ENCODE peak calls at places on chromosomes 11 and 22, in six cellular contexts. S is tibial artery, N is upper lobe of right lung, M is kidney, U is osteocyte, O is progenitor cell of endocrine pancreas. D is an unnamed sample.

GRCh38 chr11:13955971-13956421 is 6.5 kb upstream of the SPON1 start:
- DNase-seq in S (peak), N (no peak), M (no peak), U (no peak), O (peak), D (no peak)

GRCh38 chr22:22061085-22062077 is 78.8 kb upstream of the TOP3B start:
- DNase-seq in S (peak), N (no peak), M (no peak), U (no peak), O (no peak), D (no peak)

GRCh38 chr11:118055966-118056365 is 20.9 kb upstream of the TMPRSS4 start:
- DNase-seq in S (no peak), N (peak), M (no peak), U (no peak), O (no peak), D (no peak)

GRCh38 chr22:45602004-45602733 is 69.5 kb upstream of the ATXN10 start:
- DNase-seq in S (no peak), N (no peak), M (peak), U (no peak), O (no peak), D (no peak)

GRCh38 chr11:95322546-95322945 is 91.5 kb upstream of the SESN3 start:
- DNase-seq in S (no peak), N (no peak), M (no peak), U (no peak), O (no peak), D (no peak)

GRCh38 chr22:26805131-26805530 is 147.7 kb downstream of the MIAT start:
- DNase-seq in S (no peak), N (no peak), M (no peak), U (no peak), O (no peak), D (no peak)

GRCh38 chr22:45007247-45007945 is 2.4 kb downstream of the PHF21B start:
- DNase-seq in S (no peak), N (no peak), M (peak), U (no peak), O (peak), D (no peak)

GRCh38 chr11:1111545-1112212 is 37.0 kb downstream of the MUC2 start:
- DNase-seq in S (no peak), N (peak), M (peak), U (no peak), O (no peak), D (no peak)

GRCh38 chr11:9797300-9797699 is 133.4 kb downstream of the SWAP70 start:
- DNase-seq in S (no peak), N (no peak), M (no peak), U (no peak), O (no peak), D (no peak)

GRCh38 chr11:10387209-10388083 is 67.6 kb upstream of the AMPD3 start:
- DNase-seq in S (peak), N (no peak), M (no peak), U (peak), O (no peak), D (no peak)

GRCh38 chr11:26951849-26952515 is 41.9 kb upstream of the FIBIN start:
- DNase-seq in S (no peak), N (no peak), M (no peak), U (no peak), O (no peak), D (no peak)

GRCh38 chr11:31936309-31936708 is 125.2 kb upstream of the PAX6 start:
- DNase-seq in S (no peak), N (no peak), M (no peak), U (no peak), O (no peak), D (no peak)

GRCh38 chr11:73040046-73040445 is 102.1 kb downstream of the FCHSD2 start:
- DNase-seq in S (no peak), N (no peak), M (no peak), U (no peak), O (no peak), D (no peak)

GRCh38 chr11:5291207-5291838 is 10.4 kb downstream of the OR51B4 start:
- DNase-seq in S (no peak), N (no peak), M (no peak), U (no peak), O (no peak), D (no peak)

GRCh38 chr11:127986073-127986472 is 601.3 kb downstream of the ETS1 start:
- DNase-seq in S (no peak), N (no peak), M (no peak), U (no peak), O (no peak), D (no peak)

GRCh38 chr11:125624756-125625213 is at the start of gene CHEK1:
- DNase-seq in S (no peak), N (no peak), M (no peak), U (no peak), O (no peak), D (no peak)

GRCh38 chr11:65625628-65626342 is 10.2 kb downstream of the PCNX3 start:
- DNase-seq in S (peak), N (peak), M (peak), U (no peak), O (no peak), D (peak)

GRCh38 chr22:30265851-30266444 is 703 bp downstream of the OSM start:
- DNase-seq in S (peak), N (peak), M (peak), U (no peak), O (no peak), D (peak)

GRCh38 chr11:94049351-94049750 is 28.2 kb downstream of the HEPHL1 start:
- DNase-seq in S (no peak), N (no peak), M (no peak), U (no peak), O (no peak), D (no peak)

GRCh38 chr11:124640660-124641059 is 18.0 kb downstream of the TBRG1 start:
- DNase-seq in S (no peak), N (no peak), M (no peak), U (no peak), O (no peak), D (no peak)

GRCh38 chr11:2096919-2097301 is 42.3 kb downstream of the IGF2 start:
- DNase-seq in S (no peak), N (peak), M (peak), U (no peak), O (no peak), D (no peak)

GRCh38 chr11:40354121-40354520 is 1105.3 kb downstream of the LRRC4C start:
- DNase-seq in S (no peak), N (no peak), M (no peak), U (no peak), O (no peak), D (no peak)

GRCh38 chr11:99370557-99371200 is 349.9 kb downstream of the CNTN5 start:
- DNase-seq in S (no peak), N (no peak), M (peak), U (no peak), O (no peak), D (no peak)

GRCh38 chr11:115623021-115623451 is 118.8 kb upstream of the CADM1 start:
- DNase-seq in S (peak), N (peak), M (peak), U (peak), O (no peak), D (no peak)

GRCh38 chr11:111370902-111371578 is 8.0 kb downstream of the POU2AF1 start:
- DNase-seq in S (no peak), N (no peak), M (no peak), U (no peak), O (no peak), D (no peak)

GRCh38 chr22:31248965-31249940 is 37.2 kb downstream of the LIMK2 start:
- DNase-seq in S (no peak), N (no peak), M (no peak), U (no peak), O (no peak), D (no peak)

GRCh38 chr11:70490723-70491558 is 92.6 kb downstream of the CTTN start:
- DNase-seq in S (no peak), N (peak), M (peak), U (no peak), O (no peak), D (no peak)

DNA sequence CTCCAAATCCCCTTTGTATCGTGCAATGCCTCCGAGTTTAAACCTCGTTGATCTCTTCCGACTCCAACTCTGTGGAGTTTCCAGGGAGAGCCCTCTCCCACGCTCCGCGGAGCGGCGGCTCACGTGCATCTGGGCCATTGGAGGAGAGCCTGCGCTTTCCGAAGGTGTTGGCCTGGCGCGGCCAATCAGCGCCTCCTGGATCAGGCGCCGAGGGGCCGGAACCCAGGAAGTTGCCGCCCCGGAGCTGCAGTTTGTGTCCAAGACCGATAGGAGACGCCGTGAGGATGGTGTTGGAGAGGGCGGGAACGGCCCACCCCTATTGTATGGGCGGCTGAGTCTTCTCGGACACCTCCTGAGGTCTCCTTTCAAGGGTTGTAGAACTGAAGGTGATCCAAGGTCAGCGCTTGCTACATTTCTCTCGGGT is 1.6 kb downstream of the ADAMTS15 start:
- DNase-seq in S (peak), N (peak), M (peak), U (peak), O (peak), D (no peak)
- TF ChIP-seq CTCF in S (peak), N (peak), M (peak), U (peak), O (peak), D (no peak)

GRCh38 chr11:113263458-113264095 is 50.8 kb upstream of the TTC12 start:
- DNase-seq in S (no peak), N (no peak), M (no peak), U (no peak), O (no peak), D (no peak)
- TF ChIP-seq CTCF in S (no peak), N (no peak), M (no peak), U (no peak), O (no peak), D (no peak)

GRCh38 chr11:4025248-4025956 is 69.2 kb upstream of the RRM1 start:
- DNase-seq in S (no peak), N (no peak), M (no peak), U (no peak), O (no peak), D (no peak)
- TF ChIP-seq CTCF in S (no peak), N (no peak), M (no peak), U (no peak), O (no peak), D (no peak)

GRCh38 chr22:20511578-20512259 is 4.3 kb downstream of the MED15 start:
- DNase-seq in S (no peak), N (no peak), M (no peak), U (no peak), O (no peak), D (no peak)
- TF ChIP-seq CTCF in S (no peak), N (no peak), M (no peak), U (no peak), O (no peak), D (no peak)

DNA sequence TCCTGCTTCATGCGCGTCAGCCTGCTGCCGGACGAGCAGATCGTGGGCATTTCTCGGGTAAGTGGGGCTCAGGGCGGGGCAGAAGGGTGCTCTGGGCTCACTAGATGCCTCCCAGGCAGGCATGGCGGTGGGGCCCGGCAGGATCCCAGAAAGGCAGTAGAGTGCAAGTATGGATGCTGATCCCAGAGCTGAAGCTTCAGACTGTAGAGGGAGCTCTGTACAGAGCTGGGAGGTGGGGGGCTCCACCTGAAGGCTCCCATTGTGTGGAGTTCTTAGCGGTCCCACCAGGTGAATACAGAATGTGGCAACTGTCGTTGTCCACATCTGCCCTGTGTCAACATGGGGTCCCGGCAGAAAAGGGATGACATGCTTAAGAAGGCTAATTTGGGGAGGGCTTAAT is 16.5 kb upstream of the RHOD start:
- DNase-seq in S (no peak), N (no peak), M (no peak), U (no peak), O (no peak), D (no peak)
- TF ChIP-seq CTCF in S (no peak), N (no peak), M (no peak), U (no peak), O (no peak), D (no peak)

GRCh38 chr11:7846003-7846402 is 49.3 kb upstream of the OR5P2 start:
- DNase-seq in S (no peak), N (no peak), M (no peak), U (no peak), O (no peak), D (no peak)

GRCh38 chr11:7851391-7851790 is 54.6 kb upstream of the OR5P2 start:
- DNase-seq in S (no peak), N (no peak), M (no peak), U (no peak), O (no peak), D (no peak)
- TF ChIP-seq CTCF in S (no peak), N (no peak), M (no peak), U (no peak), O (no peak), D (no peak)

D was measured in activated B cell treated with CpG ODN at 0.5 μM for 24 hours.